ENCODE peak calls at places on chromosomes 3 and 15, in four cellular contexts. T is body of pancreas, L is upper lobe of right lung, Z is astrocyte. U is an unnamed sample.

GRCh38 chr3:138944842-138945645 is 1.9 kb downstream of the FOXL2 start:
- DNase-seq in T (peak; percentile 34), L (no peak), Z (no peak), U (no peak)

GRCh38 chr3:13045904-13046568 is 27.2 kb downstream of the IQSEC1 start:
- DNase-seq in T (no peak), L (no peak), Z (no peak), U (peak; percentile 55)

GRCh38 chr3:110810356-110810755 is 261.3 kb upstream of the NECTIN3 start:
- DNase-seq in T (no peak), L (no peak), Z (no peak), U (no peak)

GRCh38 chr15:56737791-56738190 is 4.5 kb upstream of the ZNF280D start:
- DNase-seq in T (no peak), L (no peak), Z (no peak), U (no peak)

GRCh38 chr3:154384504-154384903 is 45.5 kb downstream of the GPR149 start:
- DNase-seq in T (no peak), L (no peak), Z (no peak), U (no peak)

GRCh38 chr3:165837801-165838200 is 578 bp upstream of the BCHE start:
- DNase-seq in T (no peak), L (no peak), Z (no peak), U (no peak)

GRCh38 chr3:106119691-106120090 is 250.9 kb upstream of the CBLB start:
- DNase-seq in T (no peak), L (no peak), Z (peak; percentile 80), U (no peak)

GRCh38 chr3:195260286-195260905 is 10.6 kb downstream of the XXYLT1 start:
- DNase-seq in T (no peak), L (no peak), Z (no peak), U (peak; percentile 78)

GRCh38 chr15:43792761-43793493 is 807 bp downstream of the SERF2 start:
- DNase-seq in T (peak; percentile 44), L (peak; percentile 80), Z (no peak), U (no peak)

GRCh38 chr3:32220006-32220405 is 18.5 kb upstream of the CMTM8 start:
- DNase-seq in T (no peak), L (no peak), Z (peak; percentile 86), U (no peak)

GRCh38 chr3:10370429-10370828 is 49.5 kb upstream of the SEC13 start:
- DNase-seq in T (no peak), L (no peak), Z (peak; percentile 66), U (no peak)

GRCh38 chr15:75921732-75922703 is 18.3 kb downstream of the FBXO22 start:
- DNase-seq in T (peak; percentile 56), L (no peak), Z (peak; percentile 51), U (no peak)

GRCh38 chr3:116034071-116034470 is 410.8 kb downstream of the GAP43 start:
- DNase-seq in T (no peak), L (no peak), Z (no peak), U (no peak)

GRCh38 chr3:119731545-119732343 is 28.9 kb downstream of the CFAP91 start:
- DNase-seq in T (no peak), L (no peak), Z (peak; percentile 38), U (no peak)

GRCh38 chr3:124558898-124559649 is 171.2 kb upstream of the UMPS start:
- DNase-seq in T (peak; percentile 76), L (peak; percentile 78), Z (peak; percentile 97), U (peak; percentile 93)

GRCh38 chr3:117788086-117788485 is 1078.5 kb downstream of the TUSC7 start:
- DNase-seq in T (peak; percentile 25), L (peak; percentile 37), Z (peak; percentile 93), U (peak; percentile 55)

GRCh38 chr15:45402955-45403892 is 24.9 kb upstream of the GATM start:
- DNase-seq in T (peak; percentile 57), L (peak; percentile 79), Z (peak; percentile 30), U (peak; percentile 81)

GRCh38 chr3:52873433-52874159 is 23.8 kb downstream of the STIMATE start:
- DNase-seq in T (no peak), L (no peak), Z (peak; percentile 87), U (no peak)

GRCh38 chr3:13072239-13073041 is 789 bp downstream of the IQSEC1 start:
- DNase-seq in T (no peak), L (no peak), Z (no peak), U (peak; percentile 91)

GRCh38 chr3:96007650-96008195 is 806.7 kb upstream of the EPHA6 start:
- DNase-seq in T (no peak), L (no peak), Z (no peak), U (no peak)

GRCh38 chr15:39140060-39140604 is 440.7 kb upstream of the THBS1 start:
- DNase-seq in T (no peak), L (no peak), Z (peak; percentile 97), U (no peak)

GRCh38 chr15:85049805-85050204 is 68.1 kb downstream of the PDE8A start:
- DNase-seq in T (no peak), L (no peak), Z (no peak), U (no peak)
- H3K4me3 ChIP-seq in T (no peak overlapping the region), L (no peak overlapping the region), Z (no peak overlapping the region), U (no peak overlapping the region)

GRCh38 chr3:196736670-196737374 is 2.8 kb upstream of the PAK2 start:
- DNase-seq in T (no peak), L (no peak), Z (no peak), U (no peak)
- H3K9me3 ChIP-seq in T (no peaks in the 10 kb centered on the region), L (no peaks in the 10 kb centered on the region), Z (no peaks in the 10 kb centered on the region), U (no peaks in the 10 kb centered on the region)

GRCh38 chr3:45597166-45597565 is 2.6 kb downstream of the LIMD1 start:
- DNase-seq in T (peak; percentile 63), L (no peak), Z (peak; percentile 76), U (no peak)
- H3K4me3 ChIP-seq in T (no peak overlapping the region), L (peak overlapping the region; percentile 91), Z (peak overlapping the region; percentile 32), U (peak overlapping the region; percentile 2)

DNA sequence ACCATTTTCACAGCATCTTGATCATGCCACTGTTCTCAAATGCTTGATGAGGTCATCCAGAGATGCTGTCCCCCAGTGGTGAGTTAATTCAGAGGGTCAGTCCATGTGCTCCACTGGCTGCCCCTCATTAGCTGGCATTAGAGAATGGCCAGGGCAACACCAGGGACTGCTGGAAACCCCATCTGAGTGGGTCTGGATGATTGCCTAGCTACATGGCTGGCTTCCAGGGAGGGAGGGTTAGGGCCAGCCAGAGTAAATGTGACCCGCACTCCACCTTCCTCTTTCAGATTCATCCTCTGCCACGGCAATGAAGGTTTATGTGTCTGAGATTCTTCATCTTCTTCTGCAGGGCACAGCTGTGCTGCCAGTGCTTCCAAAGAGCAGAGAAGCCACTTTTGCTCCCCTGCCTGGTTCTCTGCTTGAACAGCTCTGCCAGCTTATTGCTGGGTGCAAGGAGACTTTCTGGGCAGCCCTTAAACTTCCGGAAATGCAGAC is 391.9 kb downstream of the OCA2 start:
- DNase-seq in T (no peak), L (no peak), Z (no peak), U (no peak)
- H3K9me3 ChIP-seq in T (peaks cover 4% of the 10 kb centered on the region), L (no peaks in the 10 kb centered on the region), Z (no peaks in the 10 kb centered on the region), U (peaks cover 3% of the 10 kb centered on the region)

GRCh38 chr3:19149388-19149787 is 1.1 kb downstream of the KCNH8 start:
- DNase-seq in T (no peak), L (no peak), Z (peak; percentile 0), U (no peak)

GRCh38 chr3:19154693-19155250 is 6.5 kb downstream of the KCNH8 start:
- DNase-seq in T (no peak), L (no peak), Z (no peak), U (no peak)

GRCh38 chr3:19148768-19149091 is 420 bp downstream of the KCNH8 start:
- DNase-seq in T (no peak), L (no peak), Z (no peak), U (no peak)

GRCh38 chr3:19147905-19148767 is at the start of gene KCNH8:
- DNase-seq in T (peak; percentile 59), L (no peak), Z (no peak), U (no peak)

DNA sequence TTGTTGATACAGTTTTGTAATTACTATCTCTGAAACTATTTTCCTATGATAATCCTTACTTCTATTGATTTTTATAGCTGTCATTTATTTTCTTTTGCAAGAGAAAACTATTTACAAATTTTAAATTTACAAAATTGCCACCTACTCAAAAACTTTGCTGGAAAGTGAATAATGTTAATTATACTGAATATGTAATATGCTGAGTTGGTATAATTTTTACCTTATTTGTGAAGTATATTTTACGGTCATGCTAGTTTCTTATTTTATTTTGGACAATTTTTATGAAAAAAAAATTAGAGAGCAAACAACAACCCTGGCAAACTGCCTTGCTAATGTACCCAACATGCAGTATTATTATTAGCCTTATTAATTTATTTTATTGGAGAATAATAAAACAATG is 2.9 kb downstream of the KCNH8 start:
- DNase-seq in T (no peak), L (no peak), Z (no peak), U (no peak)
- H3K4me3 ChIP-seq in T (no peak overlapping the region), L (no peak overlapping the region), Z (no peak overlapping the region), U (no peak overlapping the region)

DNA sequence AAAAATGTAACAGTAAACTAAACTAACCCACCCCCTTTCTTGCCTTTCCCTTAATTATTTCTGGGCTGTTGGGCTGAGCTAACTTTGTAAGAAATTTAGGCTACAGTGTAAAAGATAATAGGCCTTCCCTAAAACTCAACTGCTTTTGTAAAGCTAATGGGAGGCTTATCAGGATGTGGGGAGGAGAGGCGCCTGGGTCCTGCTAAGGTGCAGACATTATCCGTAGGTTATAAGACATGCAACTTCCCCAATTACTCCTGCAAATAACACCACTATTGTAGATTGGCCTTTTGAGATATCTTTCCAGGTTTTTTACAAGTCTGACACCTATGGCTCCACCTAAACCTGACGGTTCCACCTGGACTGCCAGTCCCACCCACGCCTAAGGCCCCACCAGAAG is 88.3 kb downstream of the NPAP1 start:
- DNase-seq in T (no peak), L (no peak), Z (no peak), U (no peak)
- H3K9me3 ChIP-seq in T (no peaks in the 10 kb centered on the region), L (no peaks in the 10 kb centered on the region), Z (no peaks in the 10 kb centered on the region), U (no peaks in the 10 kb centered on the region)

DNA sequence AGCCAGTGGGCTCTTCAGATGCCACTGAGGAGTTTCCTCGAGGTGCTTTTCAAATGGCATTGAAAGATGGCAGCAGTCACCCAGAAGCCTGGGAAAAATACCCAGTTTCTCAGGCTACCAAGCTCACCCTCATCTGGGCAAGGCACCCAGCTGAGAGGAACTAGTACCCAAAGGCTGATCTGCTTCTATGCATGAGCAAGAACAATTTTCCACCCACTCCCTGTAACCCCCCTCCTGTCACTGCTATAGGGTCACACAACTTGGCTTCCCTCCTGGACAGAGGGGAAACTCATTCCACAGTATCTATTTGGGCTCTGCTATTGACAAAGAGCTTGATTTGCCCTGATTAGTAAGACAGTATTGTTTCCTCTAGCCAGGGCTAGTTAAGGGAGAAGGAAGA is 31.9 kb downstream of the THRB start:
- DNase-seq in T (no peak), L (no peak), Z (no peak), U (no peak)
- H3K4me3 ChIP-seq in T (no peak overlapping the region), L (no peak overlapping the region), Z (no peak overlapping the region), U (no peak overlapping the region)

GRCh38 chr15:79914728-79915127 is 17.9 kb upstream of the MTHFS start:
- DNase-seq in T (no peak), L (no peak), Z (no peak), U (no peak)
- H3K9me3 ChIP-seq in T (peaks cover 21% of the 10 kb centered on the region), L (peaks cover 53% of the 10 kb centered on the region), Z (peaks cover 24% of the 10 kb centered on the region), U (peaks cover 14% of the 10 kb centered on the region)

GRCh38 chr3:178507507-178508442 is 28.5 kb upstream of the KCNMB2 start:
- DNase-seq in T (peak; percentile 41), L (no peak), Z (no peak), U (no peak)
- H3K4me3 ChIP-seq in T (no peak overlapping the region), L (no peak overlapping the region), Z (no peak overlapping the region), U (no peak overlapping the region)